ENCODE peak calls at places on chromosome 13, in six cellular contexts. I is nucleus accumbens, Q is HTR-8/SVneo, L is midbrain, T is sciatic nerve, E is EL. K is an unnamed sample.

GRCh38 chr13:97223711-97224461 is 1.8 kb downstream of the MBNL2 start:
- DNase-seq in I (peak), Q (peak), L (peak), T (no peak), E (peak), K (peak)

GRCh38 chr13:27915301-27916207 is 4.2 kb upstream of the PDX1 start:
- DNase-seq in I (no peak), Q (no peak), L (no peak), T (no peak), E (no peak), K (no peak)

GRCh38 chr13:30763786-30764440 is 28.6 kb downstream of the ALOX5AP start:
- DNase-seq in I (no peak), Q (no peak), L (no peak), T (no peak), E (peak), K (no peak)

GRCh38 chr13:47679391-47679790 is 321.7 kb downstream of the SUCLA2 start:
- DNase-seq in I (no peak), Q (no peak), L (no peak), T (no peak), E (peak), K (no peak)

GRCh38 chr13:92804346-92804745 is 422.3 kb upstream of the GPC6 start:
- DNase-seq in I (no peak), Q (no peak), L (no peak), T (no peak), E (peak), K (no peak)

GRCh38 chr13:110379905-110380341 is 72.8 kb downstream of the COL4A2 start:
- DNase-seq in I (no peak), Q (no peak), L (no peak), T (no peak), E (peak), K (no peak)

GRCh38 chr13:99217461-99218101 is 16.9 kb downstream of the UBAC2 start:
- DNase-seq in I (no peak), Q (no peak), L (no peak), T (no peak), E (no peak), K (no peak)

GRCh38 chr13:32734511-32734910 is 148.3 kb downstream of the PDS5B start:
- DNase-seq in I (no peak), Q (peak), L (no peak), T (no peak), E (peak), K (no peak)

GRCh38 chr13:111922086-111922485 is 144.9 kb upstream of the SOX1 start:
- DNase-seq in I (no peak), Q (no peak), L (no peak), T (no peak), E (no peak), K (no peak)

GRCh38 chr13:55199132-55199531 is 1941.6 kb upstream of the PRR20A start:
- DNase-seq in I (no peak), Q (no peak), L (no peak), T (no peak), E (no peak), K (no peak)

GRCh38 chr13:19153782-19154450 is 27.7 kb downstream of the TUBA3C start:
- DNase-seq in I (no peak), Q (no peak), L (no peak), T (no peak), E (no peak), K (no peak)

GRCh38 chr13:55572408-55572807 is 1568.3 kb upstream of the PRR20A start:
- DNase-seq in I (no peak), Q (no peak), L (no peak), T (no peak), E (no peak), K (no peak)

GRCh38 chr13:30224732-30225131 is 82.6 kb downstream of the KATNAL1 start:
- DNase-seq in I (no peak), Q (peak), L (no peak), T (no peak), E (peak), K (peak)

GRCh38 chr13:40666058-40666904 is at the start of gene FOXO1:
- DNase-seq in I (peak), Q (peak), L (peak), T (peak), E (peak), K (peak)

GRCh38 chr13:107271226-107271625 is 703.3 kb upstream of the ARGLU1 start:
- DNase-seq in I (no peak), Q (peak), L (peak), T (no peak), E (no peak), K (no peak)

GRCh38 chr13:20141238-20142018 is 19.4 kb downstream of the GJA3 start:
- DNase-seq in I (no peak), Q (no peak), L (no peak), T (no peak), E (no peak), K (no peak)

GRCh38 chr13:59111711-59112110 is 1052.0 kb downstream of the DIAPH3 start:
- DNase-seq in I (no peak), Q (peak), L (no peak), T (no peak), E (no peak), K (peak)

GRCh38 chr13:53301449-53301848 is 272.8 kb downstream of the OLFM4 start:
- DNase-seq in I (no peak), Q (no peak), L (no peak), T (no peak), E (no peak), K (no peak)

GRCh38 chr13:90787007-90787406 is 560.5 kb upstream of the MIR17HG start:
- DNase-seq in I (no peak), Q (no peak), L (no peak), T (no peak), E (peak), K (no peak)

GRCh38 chr13:47036291-47037008 is 139.6 kb upstream of the HTR2A start:
- DNase-seq in I (no peak), Q (no peak), L (no peak), T (no peak), E (no peak), K (no peak)

K was measured in NCI-H460.